ENCODE peak calls at places on chromosomes 13 and 19, in four cellular contexts. H is AG04450, P is heart left ventricle, U is Peyer's patch. S is an unnamed sample. For H3K27me3, the result is how much of the 10 kb centered on the place peaks cover.

GRCh38 chr13:44396963-44397580 is 23.4 kb downstream of the SERP2 start:
- DNase-seq in P (no peak), U (no peak), H (no peak), S (no peak)

GRCh38 chr13:79722885-79723445 is 242.0 kb downstream of the NDFIP2 start:
- DNase-seq in U (no peak), P (no peak), H (no peak), S (no peak)

GRCh38 chr19:29841559-29842367 is 30.0 kb downstream of the CCNE1 start:
- DNase-seq in P (no peak), H (no peak), U (no peak), S (no peak)

GRCh38 chr19:2053601-2054389 is 2.8 kb upstream of the MKNK2 start:
- DNase-seq in H (no peak), U (peak), P (peak), S (no peak)

GRCh38 chr19:12984143-12984627 is 11.1 kb upstream of the NFIX start:
- DNase-seq in P (no peak), U (no peak), H (no peak), S (no peak)

GRCh38 chr19:15562861-15563260 is 52.2 kb upstream of the CYP4F8 start:
- DNase-seq in P (no peak), H (peak), U (no peak), S (no peak)

GRCh38 chr13:37270206-37271001 is 164.9 kb upstream of the CSNK1A1L start:
- DNase-seq in H (no peak), U (no peak), P (no peak), S (no peak)

GRCh38 chr13:63041640-63042414 is 1626.2 kb upstream of the PCDH20 start:
- DNase-seq in U (no peak), H (peak), P (no peak), S (no peak)

GRCh38 chr19:5067666-5068065 is 98.8 kb downstream of the KDM4B start:
- DNase-seq in P (no peak), H (no peak), U (no peak), S (no peak)

GRCh38 chr13:21538280-21538679 is 65.7 kb downstream of the MICU2 start:
- DNase-seq in H (no peak), P (no peak), U (no peak), S (no peak)

GRCh38 chr19:12092065-12092867 is 27.7 kb downstream of the ZNF844 start:
- DNase-seq in P (peak), U (peak), H (peak), S (peak)

GRCh38 chr13:92187378-92187989 is 789.1 kb downstream of the GPC5 start:
- DNase-seq in H (no peak), U (peak), P (no peak), S (peak)

GRCh38 chr13:33355470-33355869 is 69.9 kb upstream of the STARD13 start:
- DNase-seq in P (no peak), H (no peak), U (no peak), S (no peak)

GRCh38 chr13:65387743-65388347 is 1842.3 kb downstream of the PCDH9 start:
- DNase-seq in H (no peak), U (no peak), P (no peak), S (no peak)

GRCh38 chr19:34774857-34775256 is 1.8 kb upstream of the ZNF599 start:
- DNase-seq in U (no peak), H (no peak), P (no peak), S (no peak)

GRCh38 chr13:26992951-26993490 is 178.6 kb downstream of the USP12 start:
- DNase-seq in P (no peak), U (no peak), H (no peak), S (no peak)

GRCh38 chr13:102693781-102694180 is 1.1 kb downstream of the METTL21C start:
- DNase-seq in P (no peak), U (no peak), H (peak), S (no peak)

GRCh38 chr13:102443234-102443633 is 41.4 kb upstream of the FGF14 start:
- DNase-seq in U (no peak), P (no peak), H (no peak), S (no peak)

GRCh38 chr19:57648336-57649003 is 15.5 kb downstream of the ZNF211 start:
- DNase-seq in H (no peak), U (no peak), P (no peak), S (no peak)

GRCh38 chr19:35119578-35119977 is 4.0 kb downstream of the FXYD3 start:
- DNase-seq in P (no peak), H (no peak), U (no peak), S (no peak)

GRCh38 chr13:65783383-65783782 is 1446.8 kb downstream of the PCDH9 start:
- DNase-seq in U (no peak), P (no peak), H (no peak), S (no peak)

GRCh38 chr19:1177322-1178114 is 3.5 kb upstream of the SBNO2 start:
- DNase-seq in H (peak), U (no peak), P (no peak), S (no peak)

DNA sequence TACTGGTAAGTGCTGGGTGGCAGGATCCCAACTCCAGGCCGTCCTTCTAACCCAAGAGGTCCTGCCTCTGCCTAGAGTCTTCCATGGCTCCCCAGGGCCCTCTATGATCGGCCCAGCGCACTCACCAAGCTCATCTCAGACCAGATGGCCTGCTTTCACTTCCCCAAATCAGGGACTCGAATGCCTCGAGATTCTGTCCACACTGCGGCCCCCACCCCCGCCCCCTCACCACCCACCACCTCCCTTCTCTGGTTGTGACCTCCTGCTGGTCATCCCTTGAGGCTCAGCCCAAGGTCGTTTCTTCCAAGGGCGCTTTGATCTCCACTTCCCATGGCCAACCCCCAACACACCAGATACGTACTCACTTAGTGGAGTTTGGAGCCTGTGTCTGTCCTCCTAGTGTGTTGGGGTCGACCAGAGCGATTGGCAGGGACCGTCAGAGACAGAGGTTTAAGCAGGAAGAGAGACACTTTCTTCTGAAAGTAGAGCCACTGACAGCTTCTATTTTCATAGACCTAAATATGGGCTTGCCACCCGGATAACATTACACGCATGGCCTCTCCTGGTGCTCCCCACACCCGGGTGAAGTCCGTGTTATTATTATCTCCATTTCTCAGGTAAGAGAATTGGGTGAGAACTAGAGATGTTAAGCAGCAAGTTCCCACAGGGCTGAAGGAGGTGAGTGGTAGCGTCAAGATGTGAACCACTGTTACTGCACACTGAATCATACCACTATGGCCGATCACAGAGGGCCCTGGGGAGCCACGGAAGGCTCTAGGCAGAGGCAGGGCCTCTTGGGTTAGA is at the start of gene FCER2:
- DNase-seq in H (no peak), P (no peak), U (peak), S (no peak)
- H3K27me3 ChIP-seq in H (under half), P (under half), U (under half), S (under half)

GRCh38 chr13:20247963-20248362 is 15.8 kb upstream of the GJB6 start:
- DNase-seq in U (no peak), H (no peak), P (no peak), S (no peak)

GRCh38 chr13:20241593-20241992 is 9.5 kb upstream of the GJB6 start:
- DNase-seq in H (no peak), U (no peak), P (no peak), S (no peak)

GRCh38 chr13:20249913-20250312 is 17.8 kb upstream of the GJB6 start:
- DNase-seq in H (no peak), P (no peak), U (no peak), S (no peak)

GRCh38 chr13:20247403-20247802 is 15.3 kb upstream of the GJB6 start:
- DNase-seq in U (no peak), P (no peak), H (no peak), S (no peak)
- H3K27me3 ChIP-seq in U (under half), P (under half), H (under half), S (under half)

DNA sequence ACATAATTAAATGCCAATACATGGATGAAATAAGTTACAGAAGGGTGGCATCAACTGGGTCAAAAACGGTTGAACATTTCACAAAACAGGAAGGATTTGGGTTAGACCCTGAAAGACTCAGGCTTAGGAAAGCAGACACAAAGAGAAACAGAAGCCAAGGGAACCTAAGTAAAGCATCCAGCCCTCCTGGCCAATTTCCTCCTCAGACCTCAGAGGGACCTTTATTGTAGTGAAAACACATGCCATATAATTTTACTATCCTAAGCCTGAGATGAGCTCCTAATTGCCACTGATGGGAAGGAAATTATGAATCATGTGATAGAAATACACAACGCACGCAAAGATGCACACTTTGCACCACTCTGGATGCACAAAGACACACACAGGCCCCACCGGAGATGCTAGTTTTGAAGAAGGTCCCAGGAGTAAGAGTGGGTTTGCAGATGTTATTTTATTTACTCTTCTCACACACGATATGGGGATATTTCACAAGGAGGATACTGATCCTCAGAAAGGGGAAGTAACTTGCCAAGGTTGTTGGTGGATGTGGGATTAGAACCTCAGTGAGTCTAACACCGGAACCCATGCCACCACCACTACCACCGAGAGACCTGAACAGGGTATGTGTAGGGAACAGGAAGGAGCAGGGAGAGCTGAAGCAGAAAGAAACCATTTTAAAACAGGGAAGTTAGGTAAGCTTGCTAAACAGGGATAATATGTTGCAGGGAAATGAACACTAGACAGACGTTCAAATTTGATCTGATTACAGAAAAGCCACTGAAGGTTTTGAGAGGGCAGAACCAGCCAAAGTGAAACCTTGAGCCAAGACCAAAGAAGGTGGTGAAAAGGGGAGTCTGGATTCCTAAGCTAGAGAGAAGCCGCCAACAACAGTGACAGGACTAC is 11.8 kb upstream of the CEACAM3 start:
- DNase-seq in H (no peak), U (peak), P (no peak), S (no peak)
- H3K27me3 ChIP-seq in H (under half), U (under half), P (under half), S (under half)

GRCh38 chr13:111917086-111917485 is 149.9 kb upstream of the SOX1 start:
- DNase-seq in U (peak), H (no peak), P (no peak), S (no peak)
- H3K27me3 ChIP-seq in U (under half), H (under half), P (under half), S (under half)

GRCh38 chr13:99660101-99660500 is 158.8 kb downstream of the TM9SF2 start:
- DNase-seq in U (no peak), H (no peak), P (no peak), S (no peak)
- H3K27me3 ChIP-seq in U (under half), H (under half), P (under half), S (under half)

GRCh38 chr13:25847635-25848616 is 203.9 kb downstream of the SHISA2 start:
- DNase-seq in U (no peak), H (no peak), P (no peak), S (no peak)

GRCh38 chr13:25844559-25845434 is 207.0 kb downstream of the SHISA2 start:
- DNase-seq in U (no peak), H (no peak), P (no peak), S (no peak)

GRCh38 chr13:25848822-25849740 is 202.7 kb downstream of the SHISA2 start:
- DNase-seq in H (no peak), P (no peak), U (no peak), S (no peak)

GRCh38 chr13:25847145-25847544 is 204.7 kb downstream of the SHISA2 start:
- DNase-seq in H (no peak), P (no peak), U (no peak), S (peak)

GRCh38 chr13:25846227-25846984 is 205.4 kb downstream of the SHISA2 start:
- DNase-seq in P (no peak), H (no peak), U (no peak), S (no peak)
- H3K27me3 ChIP-seq in P (under half), H (under half), U (under half), S (under half)

DNA sequence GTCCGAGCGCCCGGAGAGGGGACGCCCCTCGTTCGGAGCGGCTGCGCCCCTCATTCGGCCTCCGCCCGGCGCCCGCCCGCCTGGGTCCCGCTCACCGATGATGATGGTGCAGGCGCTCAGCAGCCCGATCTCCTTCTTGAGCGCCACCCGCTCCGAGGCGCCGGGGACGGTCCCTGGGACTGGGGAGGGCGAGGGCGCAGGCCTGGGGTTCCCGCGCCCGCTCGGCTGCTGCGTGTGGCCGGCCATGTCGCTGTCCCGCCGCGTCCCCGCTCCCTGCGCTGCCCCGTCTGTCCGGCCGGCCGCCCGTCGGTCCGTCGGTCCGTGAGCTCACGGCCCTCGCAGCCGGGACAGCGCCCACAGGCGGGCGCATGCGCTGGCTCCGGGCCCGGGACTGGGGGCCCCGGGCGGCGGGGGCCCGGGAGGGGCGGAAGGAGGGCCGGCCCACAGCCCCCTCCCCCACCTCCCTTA is at the start of gene SLC7A10:
- DNase-seq in H (no peak), P (no peak), U (no peak), S (no peak)
- H3K27me3 ChIP-seq in H (half or more), P (half or more), U (under half), S (under half)